ENCODE peak calls at places on chromosomes 12 and 14, in eight cellular contexts. K is right lobe of liver; D is aorta; S is upper lobe of right lung; H is endothelial cell; L is amniotic stem cell; Z is effector CD4-positive, alpha-beta T cell; V is BE2C. W is an unnamed sample.

GRCh38 chr14:68506021-68506644 is 286.7 kb downstream of the ZFP36L1 start:
- DNase-seq in L (no peak), H (peak), Z (no peak), D (no peak), V (no peak), S (peak), K (no peak), W (no peak)

GRCh38 chr14:68522510-68523325 is 270.1 kb downstream of the ZFP36L1 start:
- DNase-seq in H (no peak), L (no peak), Z (no peak), V (no peak), K (peak), S (no peak), D (no peak), W (peak)

GRCh38 chr12:40672650-40673319 is 19.5 kb upstream of the CNTN1 start:
- DNase-seq in V (no peak), L (no peak), S (no peak), D (no peak), H (no peak), K (no peak), Z (no peak), W (no peak)

GRCh38 chr12:64760808-64761573 is 1.8 kb upstream of the GNS start:
- DNase-seq in V (no peak), K (no peak), H (no peak), D (no peak), L (no peak), Z (no peak), S (no peak), W (no peak)

GRCh38 chr12:29741342-29742241 is 42.1 kb downstream of the TMTC1 start:
- DNase-seq in S (no peak), Z (no peak), K (no peak), V (no peak), L (no peak), D (no peak), H (no peak), W (no peak)

GRCh38 chr12:26434299-26434915 is 239.0 kb downstream of the SSPN start:
- DNase-seq in S (no peak), D (no peak), H (peak), Z (no peak), L (peak), K (no peak), V (peak), W (peak)

GRCh38 chr12:53670308-53670707 is 5.6 kb downstream of the ATP5MC2 start:
- DNase-seq in D (no peak), V (no peak), S (no peak), K (no peak), Z (no peak), H (no peak), L (no peak), W (no peak)

GRCh38 chr12:27331299-27331926 is 1.2 kb upstream of the BMAL2 start:
- DNase-seq in V (no peak), D (no peak), S (no peak), H (no peak), K (no peak), Z (no peak), L (peak), W (no peak)

GRCh38 chr12:96120359-96121100 is 73.6 kb upstream of the ELK3 start:
- DNase-seq in H (no peak), L (no peak), K (no peak), V (peak), S (peak), Z (no peak), D (peak), W (peak)

GRCh38 chr14:91264151-91265150 is 19.9 kb upstream of the GPR68 start:
- DNase-seq in Z (no peak), D (no peak), L (no peak), H (peak), S (peak), K (no peak), V (no peak), W (no peak)

GRCh38 chr12:105982022-105982421 is 156.7 kb downstream of the NUAK1 start:
- DNase-seq in K (no peak), H (no peak), S (peak), L (no peak), V (no peak), D (no peak), Z (no peak), W (no peak)